ENCODE peak calls at places on chromosomes 13 and 19, in four cellular contexts. Y is endothelial cell of umbilical vein, R is GM23248, S is MM.1S. U is an unnamed sample.
A peak's percentile ranks its signal among the peaks of the same experiment; 100 is the strongest.

GRCh38 chr13:114119196-114119595 is 13.2 kb downstream of the RASA3 start:
- DNase-seq in R (peak; percentile 92), Y (peak; percentile 97), S (no peak), U (peak; percentile 89)

GRCh38 chr13:111025310-111025709 is 89.8 kb upstream of the ARHGEF7 start:
- DNase-seq in S (no peak), R (no peak), Y (no peak), U (no peak)

GRCh38 chr13:65605386-65605785 is 1624.8 kb downstream of the PCDH9 start:
- DNase-seq in Y (no peak), S (peak; percentile 7), R (no peak), U (no peak)

GRCh38 chr13:40069173-40070044 is 413.9 kb downstream of the COG6 start:
- DNase-seq in R (peak; percentile 75), S (peak; percentile 29), Y (peak; percentile 69), U (peak; percentile 72)

GRCh38 chr19:5397804-5398692 is 57.2 kb upstream of the ZNRF4 start:
- DNase-seq in Y (no peak), S (no peak), R (peak; percentile 55), U (peak; percentile 49)

GRCh38 chr19:21317821-21318220 is 11.4 kb downstream of the ZNF708 start:
- DNase-seq in S (no peak), Y (no peak), R (no peak), U (no peak)

GRCh38 chr19:36152061-36152885 is at the start of gene COX7A1:
- DNase-seq in R (peak; percentile 65), Y (peak; percentile 23), S (no peak), U (no peak)

GRCh38 chr19:47848871-47849473 is 10.1 kb upstream of the TPRX2 start:
- DNase-seq in S (no peak), R (peak; percentile 39), Y (no peak), U (peak; percentile 49)

GRCh38 chr19:32224371-32225244 is 120.8 kb upstream of the ZNF507 start:
- DNase-seq in S (peak; percentile 53), R (peak; percentile 71), Y (peak; percentile 47), U (peak; percentile 51)

GRCh38 chr19:33257828-33258227 is 32.2 kb upstream of the SLC7A10 start:
- DNase-seq in R (no peak), S (no peak), Y (no peak), U (no peak)

GRCh38 chr19:7272856-7273578 is 21.2 kb downstream of the INSR start:
- DNase-seq in Y (no peak), S (no peak), R (peak; percentile 41), U (no peak)

GRCh38 chr13:19069684-19070397 is 111.8 kb downstream of the TUBA3C start:
- DNase-seq in R (no peak), S (no peak), Y (no peak), U (no peak)

GRCh38 chr13:39942901-39943273 is 287.4 kb downstream of the COG6 start:
- DNase-seq in S (peak; percentile 47), Y (peak; percentile 71), R (peak; percentile 89), U (peak; percentile 90)

GRCh38 chr13:102227696-102228095 is 174.2 kb downstream of the FGF14 start:
- DNase-seq in Y (no peak), S (no peak), R (no peak), U (no peak)

GRCh38 chr19:50512112-50512998 is 1.4 kb downstream of the ASPDH start:
- DNase-seq in S (no peak), R (no peak), Y (no peak), U (no peak)

GRCh38 chr19:55441319-55441691 is 1.8 kb downstream of the SHISA7 start:
- DNase-seq in S (no peak), R (no peak), Y (no peak), U (no peak)

GRCh38 chr19:15986694-15987093 is 37.9 kb downstream of the OR10H4 start:
- DNase-seq in R (no peak), Y (no peak), S (no peak), U (no peak)

GRCh38 chr13:45104294-45104693 is 16.0 kb upstream of the GTF2F2 start:
- DNase-seq in R (no peak), S (no peak), Y (no peak), U (no peak)

GRCh38 chr13:63636231-63636993 is 2220.8 kb upstream of the PCDH20 start:
- DNase-seq in Y (peak; percentile 45), R (no peak), S (peak; percentile 16), U (peak; percentile 6)

GRCh38 chr19:7927605-7928333 is 1.8 kb upstream of the CTXN1 start:
- DNase-seq in R (no peak), S (no peak), Y (no peak), U (no peak)

GRCh38 chr19:42325896-42326771 is 699 bp downstream of the MEGF8 start:
- DNase-seq in R (peak; percentile 51), S (peak; percentile 44), Y (no peak), U (no peak)

GRCh38 chr13:107715496-107715895 is 499.8 kb downstream of the LIG4 start:
- DNase-seq in R (no peak), S (no peak), Y (no peak), U (no peak)

GRCh38 chr13:114226699-114227323 is 7.9 kb upstream of the CDC16 start:
- DNase-seq in Y (peak; percentile 80), S (peak; percentile 90), R (peak; percentile 89), U (peak; percentile 78)

GRCh38 chr19:58572818-58573657 is at the start of gene MZF1:
- DNase-seq in S (peak; percentile 100), Y (peak; percentile 100), R (peak; percentile 100), U (peak; percentile 100)

GRCh38 chr13:42875448-42876269 is 94.3 kb downstream of the FAM216B start:
- DNase-seq in Y (peak; percentile 31), S (no peak), R (peak; percentile 9), U (peak; percentile 30)

GRCh38 chr13:86813198-86813597 is 858.0 kb upstream of the SLITRK5 start:
- DNase-seq in S (no peak), Y (no peak), R (no peak), U (no peak)

DNA sequence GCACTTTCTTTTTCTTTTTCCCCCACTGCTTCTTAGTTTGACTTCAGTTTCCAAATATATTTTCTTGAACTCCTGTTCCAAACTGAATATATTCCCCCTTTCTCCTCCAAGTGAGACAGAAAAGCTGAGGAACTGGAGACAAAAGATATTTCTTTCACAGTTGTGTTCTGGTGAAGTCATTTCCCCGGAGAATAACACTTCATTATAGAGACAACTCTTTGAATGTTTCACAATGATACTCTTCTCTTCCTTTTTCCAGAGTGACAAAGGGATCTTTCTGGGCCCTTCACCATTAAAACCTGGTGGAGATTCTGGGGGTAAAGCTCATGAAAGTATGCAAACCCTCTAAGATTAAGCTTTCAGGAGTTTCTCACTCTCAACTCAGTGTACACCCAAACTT is 860.8 kb upstream of the SLITRK5 start:
- DNase-seq in Y (no peak), S (no peak), R (no peak), U (peak; percentile 32)
- TF ChIP-seq EZH2 in Y (no peak), S (no peak), R (no peak), U (no peak)

GRCh38 chr19:53903055-53903680 is 5.9 kb upstream of the CACNG7 start:
- DNase-seq in S (peak; percentile 37), Y (peak; percentile 46), R (peak; percentile 62), U (peak; percentile 41)

GRCh38 chr19:53898680-53899341 is 10.3 kb upstream of the CACNG7 start:
- DNase-seq in R (no peak), Y (no peak), S (no peak), U (peak; percentile 78)

GRCh38 chr19:53898166-53898565 is 10.9 kb upstream of the CACNG7 start:
- DNase-seq in R (no peak), Y (no peak), S (no peak), U (no peak)

GRCh38 chr19:53897459-53897858 is 11.6 kb upstream of the CACNG7 start:
- DNase-seq in Y (no peak), S (no peak), R (no peak), U (no peak)

GRCh38 chr19:53900191-53900860 is 8.8 kb upstream of the CACNG7 start:
- DNase-seq in S (no peak), Y (no peak), R (no peak), U (no peak)
- H3K27me3 ChIP-seq in S (no peaks in the 10 kb centered on the region), Y (peaks cover 6% of the 10 kb centered on the region), R (peaks cover 26% of the 10 kb centered on the region), U (peaks cover 13% of the 10 kb centered on the region)

GRCh38 chr13:94700536-94700935 is 11.8 kb downstream of the SOX21 start:
- DNase-seq in R (no peak), Y (no peak), S (no peak), U (no peak)

GRCh38 chr13:94701313-94702180 is 10.8 kb downstream of the SOX21 start:
- DNase-seq in R (no peak), S (no peak), Y (no peak), U (no peak)

GRCh38 chr13:94703271-94703670 is 9.1 kb downstream of the SOX21 start:
- DNase-seq in S (no peak), Y (no peak), R (no peak), U (no peak)

GRCh38 chr13:94703721-94704314 is 8.5 kb downstream of the SOX21 start:
- DNase-seq in Y (no peak), R (no peak), S (no peak), U (no peak)

GRCh38 chr13:94702181-94703041 is 9.9 kb downstream of the SOX21 start:
- DNase-seq in S (no peak), Y (no peak), R (no peak), U (no peak)
- TF ChIP-seq EZH2 in S (no peak), Y (peak; percentile 37), R (peak; percentile 59), U (no peak)

GRCh38 chr19:38545596-38545995 is 72.2 kb downstream of the MAP4K1 start:
- DNase-seq in R (peak; percentile 32), S (no peak), Y (no peak), U (no peak)

GRCh38 chr19:38542040-38542439 is 75.7 kb downstream of the MAP4K1 start:
- DNase-seq in S (no peak), Y (no peak), R (no peak), U (no peak)

GRCh38 chr19:38543807-38544568 is 73.8 kb downstream of the MAP4K1 start:
- DNase-seq in R (peak; percentile 89), S (peak; percentile 83), Y (peak; percentile 78), U (peak; percentile 91)

GRCh38 chr19:38543286-38543806 is 74.4 kb downstream of the MAP4K1 start:
- DNase-seq in R (no peak), Y (no peak), S (no peak), U (no peak)

GRCh38 chr19:38544569-38545315 is 73.0 kb downstream of the MAP4K1 start:
- DNase-seq in Y (no peak), R (peak; percentile 18), S (peak; percentile 81), U (no peak)
- H3K27me3 ChIP-seq in Y (peaks cover 2% of the 10 kb centered on the region), R (no peaks in the 10 kb centered on the region), S (no peaks in the 10 kb centered on the region), U (no peaks in the 10 kb centered on the region)

GRCh38 chr19:3363841-3364500 is 2.4 kb upstream of the NFIC start:
- DNase-seq in S (no peak), Y (no peak), R (no peak), U (no peak)
- TF ChIP-seq EZH2 in S (no peak), Y (no peak), R (no peak), U (no peak)

GRCh38 chr19:49356382-49356781 is 5.8 kb downstream of the TEAD2 start:
- DNase-seq in S (no peak), R (no peak), Y (peak; percentile 26), U (no peak)
- H3K27me3 ChIP-seq in S (peaks cover 97% of the 10 kb centered on the region), R (no peaks in the 10 kb centered on the region), Y (no peaks in the 10 kb centered on the region), U (no peaks in the 10 kb centered on the region)